ENCODE peak calls at places on chromosome 9, in six cellular contexts. A, B, G, E, C and L are unnamed samples.

GRCh38 chr9:138103824-138104206 is 226.2 kb downstream of the CACNA1B start:
- DNase-seq in C (peak; percentile 35), A (no peak), G (no peak), E (no peak), B (no peak), L (no peak)

GRCh38 chr9:99000480-99001395 is 57.0 kb downstream of the COL15A1 start:
- DNase-seq in G (peak; percentile 68), C (peak; percentile 77), B (peak; percentile 72), E (peak; percentile 84), A (peak; percentile 63), L (no peak)

GRCh38 chr9:133112361-133113026 is 8.5 kb downstream of the RALGDS start:
- DNase-seq in A (no peak), B (peak; percentile 46), G (no peak), E (no peak), C (no peak), L (no peak)

GRCh38 chr9:33813712-33814641 is 3.0 kb upstream of the UBE2R2 start:
- DNase-seq in E (peak; percentile 79), B (peak; percentile 35), G (peak; percentile 80), A (peak; percentile 33), C (no peak), L (peak; percentile 44)

GRCh38 chr9:16871358-16872151 is 1.1 kb upstream of the BNC2 start:
- DNase-seq in A (peak; percentile 67), B (peak; percentile 38), G (peak; percentile 86), E (peak; percentile 93), C (peak; percentile 83), L (no peak)

GRCh38 chr9:79129865-79130480 is 441.8 kb upstream of the TLE4 start:
- DNase-seq in G (peak; percentile 30), B (peak; percentile 69), A (peak; percentile 54), E (peak; percentile 42), C (peak; percentile 84), L (no peak)

GRCh38 chr9:9558907-9559306 is 1053.9 kb downstream of the PTPRD start:
- DNase-seq in C (no peak), E (no peak), B (no peak), G (no peak), A (no peak), L (no peak)

GRCh38 chr9:114371986-114372917 is 15.5 kb downstream of the AKNA start:
- DNase-seq in B (no peak), C (no peak), G (peak; percentile 20), A (no peak), E (peak; percentile 83), L (no peak)

GRCh38 chr9:87337335-87338074 is 160.2 kb upstream of the DAPK1 start:
- DNase-seq in C (peak; percentile 77), B (peak; percentile 7), A (peak; percentile 47), G (peak; percentile 63), E (no peak), L (no peak)

GRCh38 chr9:121942866-121943265 is 150.2 kb downstream of the TTLL11 start:
- DNase-seq in C (no peak), G (no peak), E (no peak), B (no peak), A (no peak), L (no peak)

GRCh38 chr9:88818495-88819201 is 172.6 kb upstream of the S1PR3 start:
- DNase-seq in G (peak; percentile 81), C (peak; percentile 78), B (no peak), E (peak; percentile 73), A (peak; percentile 24), L (no peak)

GRCh38 chr9:6383551-6384225 is 29.3 kb upstream of the UHRF2 start:
- DNase-seq in B (no peak), E (no peak), C (no peak), G (peak; percentile 56), A (no peak), L (peak; percentile 45)

GRCh38 chr9:107615325-107615724 is 125.8 kb upstream of the KLF4 start:
- DNase-seq in B (no peak), A (no peak), E (peak; percentile 96), C (no peak), G (no peak), L (peak; percentile 73)

GRCh38 chr9:96051423-96051822 is 175.9 kb downstream of the ERCC6L2 start:
- DNase-seq in G (no peak), C (no peak), B (no peak), A (no peak), E (no peak), L (no peak)

GRCh38 chr9:34659592-34660253 is 2.7 kb downstream of the CCL27 start:
- DNase-seq in A (no peak), E (peak; percentile 40), B (peak; percentile 47), G (no peak), C (no peak), L (no peak)

GRCh38 chr9:134933076-134933659 is 15.5 kb upstream of the FCN1 start:
- DNase-seq in A (no peak), C (no peak), E (no peak), G (no peak), B (no peak), L (no peak)
- H3K4me3 ChIP-seq in A (no peak overlapping the region), C (no peak overlapping the region), E (no peak overlapping the region), G (no peak overlapping the region), B (no peak overlapping the region), L (no peak overlapping the region)

DNA sequence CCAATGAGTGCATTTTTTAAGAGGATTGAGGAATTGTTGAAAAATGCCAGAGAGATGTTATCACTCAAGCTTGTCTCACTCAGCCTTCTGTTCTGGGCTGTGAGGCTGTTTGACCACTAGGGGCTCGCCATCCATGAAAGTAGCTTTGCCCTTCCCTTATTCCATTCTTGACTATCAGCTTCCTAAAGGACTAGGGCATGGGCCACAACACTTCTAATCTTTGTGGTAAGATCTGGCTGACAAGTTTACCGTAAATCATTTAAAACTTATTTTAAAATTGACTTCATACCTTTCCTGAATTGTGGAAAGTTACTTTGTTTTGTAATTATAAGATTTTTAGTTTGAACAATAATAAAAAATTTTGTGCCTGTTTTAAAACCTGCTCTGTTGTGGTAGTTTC is 49.5 kb downstream of the TJP2 start:
- DNase-seq in A (peak; percentile 73), C (peak; percentile 92), G (peak; percentile 68), B (peak; percentile 39), E (peak; percentile 12), L (no peak)
- TF ChIP-seq CTCF in A (peak; percentile 85), C (peak; percentile 94), G (peak; percentile 80), B (peak; percentile 17), E (peak; percentile 42), L (peak; percentile 79)

GRCh38 chr9:103802068-103802467 is 292.0 kb upstream of the SMC2 start:
- DNase-seq in C (no peak), G (peak; percentile 2), E (no peak), A (no peak), B (no peak), L (no peak)
- H3K4me3 ChIP-seq in C (no peak overlapping the region), G (no peak overlapping the region), E (no peak overlapping the region), A (no peak overlapping the region), B (no peak overlapping the region), L (no peak overlapping the region)

GRCh38 chr9:15512889-15513288 is 2.1 kb upstream of the PSIP1 start:
- DNase-seq in A (peak; percentile 76), G (no peak), B (no peak), C (peak; percentile 84), E (no peak), L (no peak)

GRCh38 chr9:15512204-15512603 is 1.4 kb upstream of the PSIP1 start:
- DNase-seq in C (no peak), A (no peak), G (no peak), E (peak; percentile 35), B (no peak), L (no peak)

GRCh38 chr9:15513335-15513734 is 2.6 kb upstream of the PSIP1 start:
- DNase-seq in A (peak; percentile 66), G (no peak), B (no peak), E (peak; percentile 63), C (peak; percentile 88), L (no peak)

GRCh38 chr9:15509931-15510788 is 610 bp downstream of the PSIP1 start:
- DNase-seq in E (peak; percentile 74), C (peak; percentile 78), A (peak; percentile 82), B (peak; percentile 35), G (no peak), L (no peak)

GRCh38 chr9:15510789-15511575 is at the start of gene PSIP1:
- DNase-seq in B (peak; percentile 82), E (peak; percentile 99), A (peak; percentile 94), G (peak; percentile 69), C (peak; percentile 92), L (peak; percentile 43)
- TF ChIP-seq CTCF in B (no peak), E (no peak), A (no peak), G (no peak), C (no peak), L (no peak)

GRCh38 chr9:129865668-129866320 is 30.5 kb downstream of the USP20 start:
- DNase-seq in C (no peak), A (no peak), G (no peak), E (no peak), B (no peak), L (no peak)
- H3K4me3 ChIP-seq in C (no peak overlapping the region), A (no peak overlapping the region), G (no peak overlapping the region), E (no peak overlapping the region), B (no peak overlapping the region), L (no peak overlapping the region)

GRCh38 chr9:128102196-128102595 is 25.3 kb downstream of the PTGES2 start:
- DNase-seq in C (no peak), A (no peak), B (no peak), G (no peak), E (no peak), L (no peak)

GRCh38 chr9:128101690-128102089 is 25.8 kb downstream of the PTGES2 start:
- DNase-seq in C (no peak), B (no peak), A (no peak), E (no peak), G (no peak), L (no peak)

GRCh38 chr9:128102861-128103588 is 24.5 kb downstream of the PTGES2 start:
- DNase-seq in G (no peak), C (peak; percentile 62), A (no peak), E (no peak), B (no peak), L (no peak)

GRCh38 chr9:128104171-128104618 is 23.3 kb downstream of the PTGES2 start:
- DNase-seq in G (no peak), A (no peak), B (peak; percentile 70), E (no peak), C (no peak), L (no peak)

DNA sequence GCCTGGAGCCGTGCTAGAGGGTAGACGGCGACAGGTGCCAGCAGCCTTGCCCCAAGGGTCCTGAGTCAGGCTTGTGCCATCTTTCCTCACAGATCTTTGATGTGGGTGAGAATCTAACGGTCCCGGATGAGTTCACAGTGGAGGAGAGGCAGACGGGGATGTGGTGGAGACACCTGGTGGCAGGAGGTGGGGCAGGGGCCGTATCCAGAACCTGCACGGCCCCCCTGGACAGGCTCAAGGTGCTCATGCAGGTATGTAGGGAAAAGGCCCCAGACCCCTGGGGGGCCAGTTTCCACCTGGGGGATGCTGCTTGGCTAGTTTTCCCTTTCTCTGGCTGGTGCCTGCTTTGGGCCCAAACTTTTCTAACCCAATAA is 24.0 kb downstream of the PTGES2 start:
- DNase-seq in A (no peak), G (no peak), B (no peak), C (peak; percentile 78), E (no peak), L (no peak)
- TF ChIP-seq CTCF in A (no peak), G (no peak), B (no peak), C (peak; percentile 73), E (no peak), L (no peak)

DNA sequence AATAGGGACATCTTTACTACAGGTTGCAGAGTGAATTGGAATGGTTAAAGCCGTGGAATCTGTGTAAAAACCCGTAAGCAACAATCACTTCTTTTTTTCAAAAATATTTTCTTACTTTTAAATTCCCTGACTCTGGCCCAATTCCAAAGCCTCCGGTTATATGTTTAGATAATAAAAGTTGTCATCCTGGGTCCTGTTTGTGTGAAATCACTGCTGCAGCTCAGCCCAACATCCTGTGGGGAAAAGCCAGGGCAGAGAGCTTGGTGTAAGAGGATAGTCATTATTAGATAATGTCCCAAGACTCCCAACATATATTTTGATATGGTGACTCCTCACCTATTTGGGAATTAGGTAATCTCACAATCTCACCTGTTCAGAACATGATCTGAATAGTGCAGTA is 586.0 kb upstream of the BRINP1 start:
- DNase-seq in A (no peak), C (no peak), B (no peak), E (no peak), G (peak; percentile 17), L (no peak)
- H3K4me3 ChIP-seq in A (no peak overlapping the region), C (no peak overlapping the region), B (no peak overlapping the region), E (no peak overlapping the region), G (no peak overlapping the region), L (no peak overlapping the region)